ENCODE peak calls at places on chromosomes 13 and 19, in nine cellular contexts. One of them, this sample, is unnamed.

GRCh38 chr19:441213-441823 is 19.5 kb downstream of the SHC2 start:
- DNase-seq in GM04503: no peak
- DNase-seq in stimulated activated CD8-positive, alpha-beta memory T cell treated with anti-CD3 and anti-CD28 coated beads, Interleukin-4, amount 100 ng/mL, for 4 hours: no peak
- DNase-seq in AG04450: no peak
- DNase-seq in central memory CD4-positive, alpha-beta T cell: no peak
- DNase-seq in posterior vena cava: peak; percentile 72
- DNase-seq in A549: no peak
- DNase-seq in neuronal stem cell: no peak
- DNase-seq in activated CD4-positive, CD25-positive, alpha-beta regulatory T cell treated with anti-CD3 and anti-CD28 coated beads, Interleukin-2, amount 50 U/mL, for 16 hours: no peak
- DNase-seq in this sample: no peak

GRCh38 chr13:91909617-91910016 is 511.2 kb downstream of the GPC5 start:
- DNase-seq in posterior vena cava: no peak
- DNase-seq in stimulated activated CD8-positive, alpha-beta memory T cell treated with anti-CD3 and anti-CD28 coated beads, Interleukin-4, amount 100 ng/mL, for 4 hours: no peak
- DNase-seq in AG04450: no peak
- DNase-seq in central memory CD4-positive, alpha-beta T cell: no peak
- DNase-seq in A549: no peak
- DNase-seq in activated CD4-positive, CD25-positive, alpha-beta regulatory T cell treated with anti-CD3 and anti-CD28 coated beads, Interleukin-2, amount 50 U/mL, for 16 hours: no peak
- DNase-seq in neuronal stem cell: no peak
- DNase-seq in GM04503: no peak
- DNase-seq in this sample: no peak

GRCh38 chr13:78604782-78605611 is 1.6 kb upstream of the POU4F1 start:
- DNase-seq in neuronal stem cell: peak; percentile 31
- DNase-seq in central memory CD4-positive, alpha-beta T cell: no peak
- DNase-seq in posterior vena cava: no peak
- DNase-seq in stimulated activated CD8-positive, alpha-beta memory T cell treated with anti-CD3 and anti-CD28 coated beads, Interleukin-4, amount 100 ng/mL, for 4 hours: no peak
- DNase-seq in AG04450: no peak
- DNase-seq in A549: peak; percentile 58
- DNase-seq in activated CD4-positive, CD25-positive, alpha-beta regulatory T cell treated with anti-CD3 and anti-CD28 coated beads, Interleukin-2, amount 50 U/mL, for 16 hours: no peak
- DNase-seq in GM04503: no peak
- DNase-seq in this sample: no peak

GRCh38 chr19:2540646-2541454 is 64.9 kb downstream of the GADD45B start:
- DNase-seq in activated CD4-positive, CD25-positive, alpha-beta regulatory T cell treated with anti-CD3 and anti-CD28 coated beads, Interleukin-2, amount 50 U/mL, for 16 hours: no peak
- DNase-seq in neuronal stem cell: peak; percentile 93
- DNase-seq in A549: peak; percentile 87
- DNase-seq in GM04503: peak; percentile 94
- DNase-seq in central memory CD4-positive, alpha-beta T cell: no peak
- DNase-seq in AG04450: peak; percentile 95
- DNase-seq in posterior vena cava: peak; percentile 97
- DNase-seq in stimulated activated CD8-positive, alpha-beta memory T cell treated with anti-CD3 and anti-CD28 coated beads, Interleukin-4, amount 100 ng/mL, for 4 hours: no peak
- DNase-seq in this sample: peak; percentile 92

GRCh38 chr13:99984463-99985242 is 3.1 kb downstream of the ZIC2 start:
- DNase-seq in stimulated activated CD8-positive, alpha-beta memory T cell treated with anti-CD3 and anti-CD28 coated beads, Interleukin-4, amount 100 ng/mL, for 4 hours: no peak
- DNase-seq in AG04450: no peak
- DNase-seq in A549: no peak
- DNase-seq in posterior vena cava: no peak
- DNase-seq in activated CD4-positive, CD25-positive, alpha-beta regulatory T cell treated with anti-CD3 and anti-CD28 coated beads, Interleukin-2, amount 50 U/mL, for 16 hours: no peak
- DNase-seq in neuronal stem cell: no peak
- DNase-seq in central memory CD4-positive, alpha-beta T cell: no peak
- DNase-seq in GM04503: no peak
- DNase-seq in this sample: peak; percentile 50

GRCh38 chr19:30084390-30084819 is 142.4 kb downstream of the URI1 start:
- DNase-seq in stimulated activated CD8-positive, alpha-beta memory T cell treated with anti-CD3 and anti-CD28 coated beads, Interleukin-4, amount 100 ng/mL, for 4 hours: no peak
- DNase-seq in central memory CD4-positive, alpha-beta T cell: no peak
- DNase-seq in activated CD4-positive, CD25-positive, alpha-beta regulatory T cell treated with anti-CD3 and anti-CD28 coated beads, Interleukin-2, amount 50 U/mL, for 16 hours: no peak
- DNase-seq in A549: no peak
- DNase-seq in GM04503: no peak
- DNase-seq in neuronal stem cell: no peak
- DNase-seq in AG04450: no peak
- DNase-seq in posterior vena cava: peak; percentile 38
- DNase-seq in this sample: no peak

GRCh38 chr13:47076536-47076935 is 179.7 kb upstream of the HTR2A start:
- DNase-seq in A549: no peak
- DNase-seq in activated CD4-positive, CD25-positive, alpha-beta regulatory T cell treated with anti-CD3 and anti-CD28 coated beads, Interleukin-2, amount 50 U/mL, for 16 hours: no peak
- DNase-seq in stimulated activated CD8-positive, alpha-beta memory T cell treated with anti-CD3 and anti-CD28 coated beads, Interleukin-4, amount 100 ng/mL, for 4 hours: no peak
- DNase-seq in central memory CD4-positive, alpha-beta T cell: no peak
- DNase-seq in neuronal stem cell: no peak
- DNase-seq in posterior vena cava: no peak
- DNase-seq in AG04450: no peak
- DNase-seq in GM04503: peak; percentile 50
- DNase-seq in this sample: no peak

GRCh38 chr19:14477417-14478112 is 2.4 kb upstream of the PTGER1 start:
- DNase-seq in activated CD4-positive, CD25-positive, alpha-beta regulatory T cell treated with anti-CD3 and anti-CD28 coated beads, Interleukin-2, amount 50 U/mL, for 16 hours: no peak
- DNase-seq in GM04503: no peak
- DNase-seq in posterior vena cava: no peak
- DNase-seq in central memory CD4-positive, alpha-beta T cell: no peak
- DNase-seq in neuronal stem cell: no peak
- DNase-seq in AG04450: no peak
- DNase-seq in A549: no peak
- DNase-seq in stimulated activated CD8-positive, alpha-beta memory T cell treated with anti-CD3 and anti-CD28 coated beads, Interleukin-4, amount 100 ng/mL, for 4 hours: no peak
- DNase-seq in this sample: no peak

GRCh38 chr19:34480971-34481821 is at the start of gene WTIP:
- DNase-seq in posterior vena cava: peak; percentile 94
- DNase-seq in activated CD4-positive, CD25-positive, alpha-beta regulatory T cell treated with anti-CD3 and anti-CD28 coated beads, Interleukin-2, amount 50 U/mL, for 16 hours: no peak
- DNase-seq in central memory CD4-positive, alpha-beta T cell: no peak
- DNase-seq in GM04503: peak; percentile 48
- DNase-seq in stimulated activated CD8-positive, alpha-beta memory T cell treated with anti-CD3 and anti-CD28 coated beads, Interleukin-4, amount 100 ng/mL, for 4 hours: no peak
- DNase-seq in neuronal stem cell: peak; percentile 89
- DNase-seq in AG04450: peak; percentile 80
- DNase-seq in A549: peak; percentile 82
- DNase-seq in this sample: peak; percentile 79

GRCh38 chr13:24168392-24168750 is 7.9 kb downstream of the SPATA13 start:
- DNase-seq in stimulated activated CD8-positive, alpha-beta memory T cell treated with anti-CD3 and anti-CD28 coated beads, Interleukin-4, amount 100 ng/mL, for 4 hours: no peak
- DNase-seq in central memory CD4-positive, alpha-beta T cell: no peak
- DNase-seq in activated CD4-positive, CD25-positive, alpha-beta regulatory T cell treated with anti-CD3 and anti-CD28 coated beads, Interleukin-2, amount 50 U/mL, for 16 hours: no peak
- DNase-seq in neuronal stem cell: no peak
- DNase-seq in AG04450: no peak
- DNase-seq in A549: no peak
- DNase-seq in GM04503: no peak
- DNase-seq in posterior vena cava: no peak
- DNase-seq in this sample: no peak

GRCh38 chr19:29014857-29015436 is 198.0 kb downstream of the UQCRFS1 start:
- DNase-seq in stimulated activated CD8-positive, alpha-beta memory T cell treated with anti-CD3 and anti-CD28 coated beads, Interleukin-4, amount 100 ng/mL, for 4 hours: no peak
- DNase-seq in A549: no peak
- DNase-seq in GM04503: no peak
- DNase-seq in central memory CD4-positive, alpha-beta T cell: no peak
- DNase-seq in neuronal stem cell: no peak
- DNase-seq in posterior vena cava: no peak
- DNase-seq in activated CD4-positive, CD25-positive, alpha-beta regulatory T cell treated with anti-CD3 and anti-CD28 coated beads, Interleukin-2, amount 50 U/mL, for 16 hours: no peak
- DNase-seq in AG04450: no peak
- DNase-seq in this sample: no peak

GRCh38 chr13:94494021-94494420 is 14.5 kb upstream of the DCT start:
- DNase-seq in A549: no peak
- DNase-seq in GM04503: no peak
- DNase-seq in posterior vena cava: no peak
- DNase-seq in central memory CD4-positive, alpha-beta T cell: no peak
- DNase-seq in AG04450: no peak
- DNase-seq in stimulated activated CD8-positive, alpha-beta memory T cell treated with anti-CD3 and anti-CD28 coated beads, Interleukin-4, amount 100 ng/mL, for 4 hours: no peak
- DNase-seq in activated CD4-positive, CD25-positive, alpha-beta regulatory T cell treated with anti-CD3 and anti-CD28 coated beads, Interleukin-2, amount 50 U/mL, for 16 hours: no peak
- DNase-seq in neuronal stem cell: no peak
- DNase-seq in this sample: no peak

GRCh38 chr13:46577656-46578589 is 25.0 kb downstream of the LRCH1 start:
- DNase-seq in GM04503: no peak
- DNase-seq in posterior vena cava: no peak
- DNase-seq in activated CD4-positive, CD25-positive, alpha-beta regulatory T cell treated with anti-CD3 and anti-CD28 coated beads, Interleukin-2, amount 50 U/mL, for 16 hours: no peak
- DNase-seq in AG04450: no peak
- DNase-seq in neuronal stem cell: no peak
- DNase-seq in A549: no peak
- DNase-seq in stimulated activated CD8-positive, alpha-beta memory T cell treated with anti-CD3 and anti-CD28 coated beads, Interleukin-4, amount 100 ng/mL, for 4 hours: no peak
- DNase-seq in central memory CD4-positive, alpha-beta T cell: no peak
- DNase-seq in this sample: no peak

GRCh38 chr13:38687246-38688229 is 661 bp downstream of the FREM2 start:
- DNase-seq in central memory CD4-positive, alpha-beta T cell: no peak
- DNase-seq in posterior vena cava: peak; percentile 82
- DNase-seq in activated CD4-positive, CD25-positive, alpha-beta regulatory T cell treated with anti-CD3 and anti-CD28 coated beads, Interleukin-2, amount 50 U/mL, for 16 hours: no peak
- DNase-seq in GM04503: no peak
- DNase-seq in AG04450: no peak
- DNase-seq in A549: no peak
- DNase-seq in stimulated activated CD8-positive, alpha-beta memory T cell treated with anti-CD3 and anti-CD28 coated beads, Interleukin-4, amount 100 ng/mL, for 4 hours: no peak
- DNase-seq in neuronal stem cell: no peak
- DNase-seq in this sample: no peak

GRCh38 chr13:75481176-75482069 is 546 bp downstream of the TBC1D4 start:
- DNase-seq in stimulated activated CD8-positive, alpha-beta memory T cell treated with anti-CD3 and anti-CD28 coated beads, Interleukin-4, amount 100 ng/mL, for 4 hours: no peak
- DNase-seq in posterior vena cava: peak; percentile 87
- DNase-seq in AG04450: no peak
- DNase-seq in central memory CD4-positive, alpha-beta T cell: peak; percentile 10
- DNase-seq in GM04503: no peak
- DNase-seq in activated CD4-positive, CD25-positive, alpha-beta regulatory T cell treated with anti-CD3 and anti-CD28 coated beads, Interleukin-2, amount 50 U/mL, for 16 hours: no peak
- DNase-seq in A549: peak; percentile 8
- DNase-seq in neuronal stem cell: peak; percentile 51
- DNase-seq in this sample: peak; percentile 60

GRCh38 chr19:38003427-38004099 is 96.6 kb downstream of the SIPA1L3 start:
- DNase-seq in central memory CD4-positive, alpha-beta T cell: no peak
- DNase-seq in activated CD4-positive, CD25-positive, alpha-beta regulatory T cell treated with anti-CD3 and anti-CD28 coated beads, Interleukin-2, amount 50 U/mL, for 16 hours: no peak
- DNase-seq in posterior vena cava: peak; percentile 85
- DNase-seq in GM04503: peak; percentile 58
- DNase-seq in AG04450: peak; percentile 74
- DNase-seq in stimulated activated CD8-positive, alpha-beta memory T cell treated with anti-CD3 and anti-CD28 coated beads, Interleukin-4, amount 100 ng/mL, for 4 hours: no peak
- DNase-seq in A549: no peak
- DNase-seq in neuronal stem cell: peak; percentile 61
- DNase-seq in this sample: peak; percentile 35

GRCh38 chr13:33612641-33613638 is 205.0 kb upstream of the RFC3 start:
- DNase-seq in GM04503: no peak
- DNase-seq in central memory CD4-positive, alpha-beta T cell: no peak
- DNase-seq in activated CD4-positive, CD25-positive, alpha-beta regulatory T cell treated with anti-CD3 and anti-CD28 coated beads, Interleukin-2, amount 50 U/mL, for 16 hours: no peak
- DNase-seq in A549: no peak
- DNase-seq in stimulated activated CD8-positive, alpha-beta memory T cell treated with anti-CD3 and anti-CD28 coated beads, Interleukin-4, amount 100 ng/mL, for 4 hours: no peak
- DNase-seq in neuronal stem cell: no peak
- DNase-seq in AG04450: no peak
- DNase-seq in posterior vena cava: no peak
- DNase-seq in this sample: no peak

GRCh38 chr13:49527123-49527522 is 31.4 kb downstream of the PHF11 start:
- DNase-seq in posterior vena cava: no peak
- DNase-seq in activated CD4-positive, CD25-positive, alpha-beta regulatory T cell treated with anti-CD3 and anti-CD28 coated beads, Interleukin-2, amount 50 U/mL, for 16 hours: no peak
- DNase-seq in neuronal stem cell: no peak
- DNase-seq in GM04503: no peak
- DNase-seq in central memory CD4-positive, alpha-beta T cell: no peak
- DNase-seq in stimulated activated CD8-positive, alpha-beta memory T cell treated with anti-CD3 and anti-CD28 coated beads, Interleukin-4, amount 100 ng/mL, for 4 hours: no peak
- DNase-seq in AG04450: no peak
- DNase-seq in A549: no peak
- DNase-seq in this sample: no peak

GRCh38 chr19:50844296-50844935 is 10.3 kb upstream of the KLK3 start:
- DNase-seq in stimulated activated CD8-positive, alpha-beta memory T cell treated with anti-CD3 and anti-CD28 coated beads, Interleukin-4, amount 100 ng/mL, for 4 hours: no peak
- DNase-seq in A549: no peak
- DNase-seq in posterior vena cava: no peak
- DNase-seq in activated CD4-positive, CD25-positive, alpha-beta regulatory T cell treated with anti-CD3 and anti-CD28 coated beads, Interleukin-2, amount 50 U/mL, for 16 hours: no peak
- DNase-seq in neuronal stem cell: no peak
- DNase-seq in central memory CD4-positive, alpha-beta T cell: no peak
- DNase-seq in AG04450: no peak
- DNase-seq in GM04503: no peak
- DNase-seq in this sample: no peak

GRCh38 chr19:7292950-7293794 is 1.0 kb downstream of the INSR start:
- DNase-seq in central memory CD4-positive, alpha-beta T cell: no peak
- DNase-seq in posterior vena cava: peak; percentile 89
- DNase-seq in A549: no peak
- DNase-seq in GM04503: no peak
- DNase-seq in neuronal stem cell: no peak
- DNase-seq in activated CD4-positive, CD25-positive, alpha-beta regulatory T cell treated with anti-CD3 and anti-CD28 coated beads, Interleukin-2, amount 50 U/mL, for 16 hours: no peak
- DNase-seq in stimulated activated CD8-positive, alpha-beta memory T cell treated with anti-CD3 and anti-CD28 coated beads, Interleukin-4, amount 100 ng/mL, for 4 hours: no peak
- DNase-seq in AG04450: no peak
- DNase-seq in this sample: peak; percentile 27

GRCh38 chr13:64912141-64912540 is 2318.0 kb downstream of the PCDH9 start:
- DNase-seq in posterior vena cava: no peak
- DNase-seq in activated CD4-positive, CD25-positive, alpha-beta regulatory T cell treated with anti-CD3 and anti-CD28 coated beads, Interleukin-2, amount 50 U/mL, for 16 hours: no peak
- DNase-seq in AG04450: peak; percentile 23
- DNase-seq in neuronal stem cell: no peak
- DNase-seq in central memory CD4-positive, alpha-beta T cell: no peak
- DNase-seq in stimulated activated CD8-positive, alpha-beta memory T cell treated with anti-CD3 and anti-CD28 coated beads, Interleukin-4, amount 100 ng/mL, for 4 hours: no peak
- DNase-seq in A549: no peak
- DNase-seq in GM04503: peak; percentile 25
- DNase-seq in this sample: no peak

GRCh38 chr13:90872491-90873025 is 474.9 kb upstream of the MIR17HG start:
- DNase-seq in activated CD4-positive, CD25-positive, alpha-beta regulatory T cell treated with anti-CD3 and anti-CD28 coated beads, Interleukin-2, amount 50 U/mL, for 16 hours: no peak
- DNase-seq in stimulated activated CD8-positive, alpha-beta memory T cell treated with anti-CD3 and anti-CD28 coated beads, Interleukin-4, amount 100 ng/mL, for 4 hours: no peak
- DNase-seq in AG04450: no peak
- DNase-seq in A549: no peak
- DNase-seq in central memory CD4-positive, alpha-beta T cell: no peak
- DNase-seq in GM04503: no peak
- DNase-seq in neuronal stem cell: no peak
- DNase-seq in posterior vena cava: no peak
- DNase-seq in this sample: no peak

GRCh38 chr19:6499052-6499790 is 2.9 kb downstream of the TUBB4A start:
- DNase-seq in central memory CD4-positive, alpha-beta T cell: no peak
- DNase-seq in posterior vena cava: no peak
- DNase-seq in stimulated activated CD8-positive, alpha-beta memory T cell treated with anti-CD3 and anti-CD28 coated beads, Interleukin-4, amount 100 ng/mL, for 4 hours: no peak
- DNase-seq in AG04450: no peak
- DNase-seq in A549: no peak
- DNase-seq in neuronal stem cell: no peak
- DNase-seq in activated CD4-positive, CD25-positive, alpha-beta regulatory T cell treated with anti-CD3 and anti-CD28 coated beads, Interleukin-2, amount 50 U/mL, for 16 hours: no peak
- DNase-seq in GM04503: no peak
- DNase-seq in this sample: no peak

GRCh38 chr19:5850189-5850588 is 1.1 kb downstream of the FUT3 start:
- DNase-seq in stimulated activated CD8-positive, alpha-beta memory T cell treated with anti-CD3 and anti-CD28 coated beads, Interleukin-4, amount 100 ng/mL, for 4 hours: no peak
- DNase-seq in AG04450: no peak
- DNase-seq in neuronal stem cell: no peak
- DNase-seq in central memory CD4-positive, alpha-beta T cell: no peak
- DNase-seq in A549: no peak
- DNase-seq in GM04503: no peak
- DNase-seq in activated CD4-positive, CD25-positive, alpha-beta regulatory T cell treated with anti-CD3 and anti-CD28 coated beads, Interleukin-2, amount 50 U/mL, for 16 hours: no peak
- DNase-seq in posterior vena cava: no peak
- DNase-seq in this sample: no peak

GRCh38 chr13:97276862-97277269 is 54.7 kb downstream of the MBNL2 start:
- DNase-seq in activated CD4-positive, CD25-positive, alpha-beta regulatory T cell treated with anti-CD3 and anti-CD28 coated beads, Interleukin-2, amount 50 U/mL, for 16 hours: no peak
- DNase-seq in stimulated activated CD8-positive, alpha-beta memory T cell treated with anti-CD3 and anti-CD28 coated beads, Interleukin-4, amount 100 ng/mL, for 4 hours: no peak
- DNase-seq in A549: no peak
- DNase-seq in posterior vena cava: no peak
- DNase-seq in neuronal stem cell: no peak
- DNase-seq in central memory CD4-positive, alpha-beta T cell: no peak
- DNase-seq in AG04450: no peak
- DNase-seq in GM04503: no peak
- DNase-seq in this sample: no peak

GRCh38 chr19:29217591-29217990 is 4.6 kb upstream of the UQCRFS1 start:
- DNase-seq in stimulated activated CD8-positive, alpha-beta memory T cell treated with anti-CD3 and anti-CD28 coated beads, Interleukin-4, amount 100 ng/mL, for 4 hours: no peak
- DNase-seq in A549: no peak
- DNase-seq in posterior vena cava: no peak
- DNase-seq in AG04450: no peak
- DNase-seq in central memory CD4-positive, alpha-beta T cell: no peak
- DNase-seq in neuronal stem cell: no peak
- DNase-seq in GM04503: no peak
- DNase-seq in activated CD4-positive, CD25-positive, alpha-beta regulatory T cell treated with anti-CD3 and anti-CD28 coated beads, Interleukin-2, amount 50 U/mL, for 16 hours: no peak
- DNase-seq in this sample: no peak

GRCh38 chr19:28437390-28438346 is 775.3 kb downstream of the UQCRFS1 start:
- DNase-seq in posterior vena cava: no peak
- DNase-seq in neuronal stem cell: no peak
- DNase-seq in AG04450: no peak
- DNase-seq in A549: no peak
- DNase-seq in activated CD4-positive, CD25-positive, alpha-beta regulatory T cell treated with anti-CD3 and anti-CD28 coated beads, Interleukin-2, amount 50 U/mL, for 16 hours: no peak
- DNase-seq in central memory CD4-positive, alpha-beta T cell: no peak
- DNase-seq in GM04503: no peak
- DNase-seq in stimulated activated CD8-positive, alpha-beta memory T cell treated with anti-CD3 and anti-CD28 coated beads, Interleukin-4, amount 100 ng/mL, for 4 hours: no peak
- DNase-seq in this sample: no peak

GRCh38 chr13:112991611-112992010 is 22.6 kb downstream of the MCF2L start:
- DNase-seq in posterior vena cava: no peak
- DNase-seq in GM04503: no peak
- DNase-seq in AG04450: no peak
- DNase-seq in A549: no peak
- DNase-seq in activated CD4-positive, CD25-positive, alpha-beta regulatory T cell treated with anti-CD3 and anti-CD28 coated beads, Interleukin-2, amount 50 U/mL, for 16 hours: no peak
- DNase-seq in central memory CD4-positive, alpha-beta T cell: no peak
- DNase-seq in stimulated activated CD8-positive, alpha-beta memory T cell treated with anti-CD3 and anti-CD28 coated beads, Interleukin-4, amount 100 ng/mL, for 4 hours: no peak
- DNase-seq in neuronal stem cell: no peak
- DNase-seq in this sample: no peak